ENCODE peak calls at places on chromosomes 13 and 19, in five cellular contexts. O, W, B, T and Z are unnamed samples.

GRCh38 chr13:58855283-58855682 is 1223.7 kb downstream of the PCDH17 start:
- DNase-seq in W (no peak), T (no peak), O (no peak), B (no peak), Z (no peak)

GRCh38 chr19:40798997-40799557 is at the start of gene EGLN2:
- DNase-seq in B (no peak), W (no peak), O (no peak), T (no peak), Z (no peak)

GRCh38 chr13:110790371-110790770 is 76.9 kb downstream of the ING1 start:
- DNase-seq in W (no peak), B (no peak), T (no peak), O (no peak), Z (no peak)

GRCh38 chr19:7637374-7638256 is 705 bp downstream of the STXBP2 start:
- DNase-seq in B (no peak), T (peak), O (no peak), W (no peak), Z (peak)

GRCh38 chr13:95288899-95289500 is 12.3 kb downstream of the ABCC4 start:
- DNase-seq in T (no peak), O (no peak), B (no peak), W (no peak), Z (no peak)

GRCh38 chr19:48713041-48713863 is 6.3 kb downstream of the MAMSTR start:
- DNase-seq in B (no peak), O (no peak), T (no peak), W (no peak), Z (peak)

GRCh38 chr19:11168568-11168967 is 13.0 kb upstream of the SPC24 start:
- DNase-seq in W (peak), O (no peak), B (no peak), T (peak), Z (peak)

GRCh38 chr13:42041684-42042035 is 6.8 kb upstream of the DGKH start:
- DNase-seq in W (no peak), T (peak), O (peak), B (no peak), Z (peak)

GRCh38 chr13:79271616-79272015 is 134.4 kb downstream of the RBM26 start:
- DNase-seq in B (no peak), W (no peak), O (no peak), T (no peak), Z (no peak)

GRCh38 chr19:27741236-27741635 is 1471.7 kb downstream of the UQCRFS1 start:
- DNase-seq in W (no peak), O (no peak), T (no peak), B (no peak), Z (no peak)

GRCh38 chr13:30763786-30764440 is 28.6 kb downstream of the ALOX5AP start:
- DNase-seq in B (no peak), T (peak), W (no peak), O (no peak), Z (no peak)

GRCh38 chr13:26343816-26344215 is 89.9 kb downstream of the CDK8 start:
- DNase-seq in T (no peak), B (no peak), W (no peak), O (no peak), Z (no peak)

GRCh38 chr19:35904312-35905068 is 2.2 kb downstream of the HCST start:
- DNase-seq in T (no peak), W (no peak), B (no peak), O (no peak), Z (no peak)

GRCh38 chr13:112220925-112221324 is 154.0 kb downstream of the SOX1 start:
- DNase-seq in B (no peak), O (no peak), T (no peak), W (no peak), Z (no peak)

GRCh38 chr19:38412961-38413360 is 10.1 kb downstream of the FAM98C start:
- DNase-seq in B (no peak), O (no peak), T (no peak), W (no peak), Z (no peak)

GRCh38 chr13:109145631-109146030 is 516.2 kb downstream of the MYO16 start:
- DNase-seq in B (no peak), W (peak), O (no peak), T (peak), Z (peak)

GRCh38 chr13:21478881-21479808 is 20.0 kb upstream of the ZDHHC20 start:
- DNase-seq in W (peak), T (peak), B (peak), O (no peak), Z (peak)

GRCh38 chr13:25980255-25980654 is 71.6 kb downstream of the SHISA2 start:
- DNase-seq in W (no peak), O (no peak), B (no peak), T (peak), Z (peak)

GRCh38 chr13:114339779-114340534 is 25.7 kb downstream of the CHAMP1 start:
- DNase-seq in O (no peak), T (peak), B (peak), W (no peak), Z (peak)

GRCh38 chr19:41957838-41958366 is 1.2 kb downstream of the RABAC1 start:
- DNase-seq in O (no peak), B (no peak), T (peak), W (peak), Z (peak)

GRCh38 chr13:113668491-113668971 is 1.5 kb downstream of the GRK1 start:
- DNase-seq in T (no peak), O (no peak), W (no peak), B (no peak), Z (no peak)

GRCh38 chr19:35542209-35542608 is 3.2 kb upstream of the TMEM147 start:
- DNase-seq in W (no peak), O (no peak), B (no peak), T (no peak), Z (no peak)

GRCh38 chr13:23621316-23621645 is 51.1 kb downstream of the TNFRSF19 start:
- DNase-seq in T (no peak), O (no peak), W (peak), B (no peak), Z (peak)

GRCh38 chr19:1264801-1265610 is 4.1 kb upstream of the CIRBP start:
- DNase-seq in B (no peak), T (peak), O (no peak), W (no peak), Z (peak)